ENCODE peak calls at places on chromosomes 6 and 20, in four cellular contexts. One of them, this sample, is unnamed.

GRCh38 chr6:19492631-19493030 is 344.5 kb upstream of the ID4 start:
- DNase-seq in HuH-7.5: no peak
- DNase-seq in aorta: no peak
- DNase-seq in RPMI7951: no peak
- DNase-seq in this sample: no peak

GRCh38 chr6:113856011-113856551 is 1.1 kb upstream of the MARCKS start:
- DNase-seq in HuH-7.5: peak
- DNase-seq in aorta: peak
- DNase-seq in RPMI7951: peak
- DNase-seq in this sample: no peak

GRCh38 chr6:42450314-42451145 is 1.2 kb downstream of the TRERF1 start:
- DNase-seq in HuH-7.5: no peak
- DNase-seq in aorta: peak
- DNase-seq in RPMI7951: peak
- DNase-seq in this sample: no peak

GRCh38 chr6:85483041-85483700 is 33.3 kb downstream of the NT5E start:
- DNase-seq in RPMI7951: peak
- DNase-seq in HuH-7.5: peak
- DNase-seq in aorta: peak
- DNase-seq in this sample: no peak

GRCh38 chr6:158023597-158023939 is 41.9 kb downstream of the SYNJ2 start:
- DNase-seq in aorta: no peak
- DNase-seq in HuH-7.5: peak
- DNase-seq in RPMI7951: no peak
- DNase-seq in this sample: no peak

GRCh38 chr20:51034988-51035656 is 12.2 kb upstream of the KCNG1 start:
- DNase-seq in aorta: no peak
- DNase-seq in HuH-7.5: no peak
- DNase-seq in RPMI7951: no peak
- DNase-seq in this sample: no peak

GRCh38 chr6:9204171-9204570 is 768.8 kb upstream of the SLC35B3 start:
- DNase-seq in aorta: no peak
- DNase-seq in RPMI7951: peak
- DNase-seq in HuH-7.5: no peak
- DNase-seq in this sample: no peak

GRCh38 chr6:56863366-56863765 is 91.5 kb upstream of the BEND6 start:
- DNase-seq in HuH-7.5: no peak
- DNase-seq in RPMI7951: peak
- DNase-seq in aorta: no peak
- DNase-seq in this sample: no peak

GRCh38 chr20:56422131-56422823 is 10.2 kb downstream of the CASS4 start:
- DNase-seq in RPMI7951: peak
- DNase-seq in aorta: no peak
- DNase-seq in HuH-7.5: no peak
- DNase-seq in this sample: no peak

GRCh38 chr6:53692172-53692571 is 26.6 kb upstream of the KLHL31 start:
- DNase-seq in aorta: no peak
- DNase-seq in RPMI7951: no peak
- DNase-seq in HuH-7.5: no peak
- DNase-seq in this sample: no peak

GRCh38 chr6:8539446-8539845 is 104.1 kb upstream of the SLC35B3 start:
- DNase-seq in RPMI7951: no peak
- DNase-seq in HuH-7.5: no peak
- DNase-seq in aorta: no peak
- DNase-seq in this sample: no peak

GRCh38 chr20:35295058-35295457 is 2.8 kb upstream of the FAM83C start:
- DNase-seq in RPMI7951: no peak
- DNase-seq in HuH-7.5: no peak
- DNase-seq in aorta: no peak
- DNase-seq in this sample: peak

GRCh38 chr6:107624541-107624940 is 134.6 kb downstream of the SOBP start:
- DNase-seq in aorta: no peak
- DNase-seq in HuH-7.5: no peak
- DNase-seq in RPMI7951: peak
- DNase-seq in this sample: no peak

GRCh38 chr6:115487331-115487730 is 573.4 kb downstream of the FRK start:
- DNase-seq in RPMI7951: no peak
- DNase-seq in HuH-7.5: no peak
- DNase-seq in aorta: no peak
- DNase-seq in this sample: no peak

GRCh38 chr6:77650098-77650663 is 2.7 kb upstream of the MEI4 start:
- DNase-seq in HuH-7.5: no peak
- DNase-seq in aorta: peak
- DNase-seq in RPMI7951: peak
- DNase-seq in this sample: peak

This sample was measured in chondrocyte.